ENCODE peak calls at places on chromosomes 12 and 14, in ten cellular contexts. H, S, E, Z, R, D, T, L, C and Q are unnamed samples.

GRCh38 chr12:103503546-103504480 is 8.0 kb upstream of the C12orf42 start:
- DNase-seq in H (no peak), S (peak), E (no peak), Z (peak), R (no peak), D (no peak), T (no peak), L (no peak), C (no peak), Q (peak)

GRCh38 chr12:101552277-101552676 is 42.5 kb upstream of the MYBPC1 start:
- DNase-seq in H (no peak), S (no peak), E (no peak), Z (no peak), R (peak), D (no peak), T (no peak), L (no peak), C (peak), Q (peak)

GRCh38 chr12:64389154-64389553 is 1.4 kb downstream of the C12orf56 start:
- DNase-seq in H (peak), S (no peak), E (no peak), Z (no peak), R (no peak), D (no peak), T (no peak), L (no peak), C (no peak), Q (peak)

GRCh38 chr12:1367731-1368285 is 226.6 kb downstream of the FBXL14 start:
- DNase-seq in H (no peak), S (no peak), E (no peak), Z (no peak), R (no peak), D (no peak), T (no peak), L (no peak), C (no peak), Q (no peak)

GRCh38 chr12:10354502-10354901 is 35.3 kb downstream of the KLRK1 start:
- DNase-seq in H (no peak), S (no peak), E (no peak), Z (no peak), R (no peak), D (no peak), T (no peak), L (no peak), C (no peak), Q (no peak)

GRCh38 chr12:52259850-52260249 is 14.6 kb upstream of the KRT86 start:
- DNase-seq in H (no peak), S (no peak), E (no peak), Z (no peak), R (no peak), D (no peak), T (no peak), L (peak), C (no peak), Q (peak)

GRCh38 chr14:95296595-95297365 is 22.9 kb downstream of the CLMN start:
- DNase-seq in H (no peak), S (no peak), E (no peak), Z (no peak), R (no peak), D (no peak), T (no peak), L (no peak), C (no peak), Q (no peak)

GRCh38 chr14:45526715-45527549 is 273.9 kb upstream of the MIS18BP1 start:
- DNase-seq in H (peak), S (peak), E (no peak), Z (no peak), R (no peak), D (no peak), T (no peak), L (peak), C (no peak), Q (peak)

GRCh38 chr12:59041241-59042121 is 121.2 kb upstream of the LRIG3 start:
- DNase-seq in H (no peak), S (no peak), E (no peak), Z (no peak), R (no peak), D (peak), T (no peak), L (no peak), C (peak), Q (peak)

GRCh38 chr14:67166450-67166853 is 22.8 kb upstream of the GARIN2 start:
- DNase-seq in H (peak), S (peak), E (no peak), Z (peak), R (no peak), D (no peak), T (peak), L (peak), C (peak), Q (peak)

GRCh38 chr14:50344116-50344775 is 32.1 kb downstream of the DMAC2L start:
- DNase-seq in H (no peak), S (no peak), E (no peak), Z (peak), R (no peak), D (no peak), T (no peak), L (peak), C (no peak), Q (no peak)

GRCh38 chr12:95998611-95999300 is 2.6 kb upstream of the HAL start:
- DNase-seq in H (peak), S (peak), E (no peak), Z (peak), R (no peak), D (no peak), T (peak), L (peak), C (peak), Q (peak)

GRCh38 chr12:52036587-52037171 is 14.6 kb upstream of the NR4A1 start:
- DNase-seq in H (no peak), S (no peak), E (peak), Z (peak), R (peak), D (no peak), T (peak), L (peak), C (no peak), Q (peak)

GRCh38 chr12:3071107-3071506 is 6.1 kb upstream of the TSPAN9 start:
- DNase-seq in H (peak), S (no peak), E (no peak), Z (no peak), R (no peak), D (no peak), T (no peak), L (no peak), C (no peak), Q (peak)

GRCh38 chr12:124390442-124391116 is 95.7 kb downstream of the RFLNA start:
- DNase-seq in H (no peak), S (no peak), E (peak), Z (no peak), R (peak), D (no peak), T (no peak), L (peak), C (no peak), Q (no peak)

GRCh38 chr12:50026691-50027090 is 1.4 kb upstream of the RACGAP1 start:
- DNase-seq in H (no peak), S (no peak), E (no peak), Z (no peak), R (no peak), D (no peak), T (no peak), L (no peak), C (no peak), Q (no peak)

GRCh38 chr12:18148961-18149360 is 59.0 kb upstream of the RERGL start:
- DNase-seq in H (no peak), S (no peak), E (no peak), Z (no peak), R (no peak), D (no peak), T (no peak), L (no peak), C (no peak), Q (peak)

GRCh38 chr12:132647858-132648257 is 29.3 kb downstream of the P2RX2 start:
- DNase-seq in H (no peak), S (no peak), E (no peak), Z (no peak), R (no peak), D (no peak), T (no peak), L (no peak), C (no peak), Q (no peak)

GRCh38 chr12:13373131-13373530 is 176.6 kb downstream of the EMP1 start:
- DNase-seq in H (no peak), S (no peak), E (no peak), Z (no peak), R (no peak), D (no peak), T (no peak), L (no peak), C (no peak), Q (no peak)

GRCh38 chr12:94079965-94080683 is 68.3 kb upstream of the PLXNC1 start:
- DNase-seq in H (no peak), S (no peak), E (no peak), Z (no peak), R (no peak), D (no peak), T (no peak), L (no peak), C (no peak), Q (no peak)

GRCh38 chr12:109725321-109726105 is 11.9 kb downstream of the FAM222A start:
- DNase-seq in H (no peak), S (no peak), E (peak), Z (no peak), R (peak), D (no peak), T (peak), L (no peak), C (no peak), Q (no peak)